ENCODE peak calls at places on chromosomes 11 and 22, in four cellular contexts. Z is HFF-Myc; B is CD4-positive, alpha-beta T cell; O is BJ. S is an unnamed sample.

GRCh38 chr11:7437706-7438105 is 47.6 kb upstream of the OLFML1 start:
- DNase-seq in B (no peak), Z (no peak), O (peak), S (no peak)

GRCh38 chr11:128492461-128492860 is 94.9 kb downstream of the ETS1 start:
- DNase-seq in Z (no peak), O (no peak), B (no peak), S (no peak)

GRCh38 chr22:37060801-37061610 is 9.5 kb downstream of the KCTD17 start:
- DNase-seq in B (no peak), Z (no peak), O (no peak), S (no peak)

GRCh38 chr11:73295259-73295995 is 12.6 kb upstream of the ARHGEF17 start:
- DNase-seq in B (peak), O (peak), Z (peak), S (peak)

GRCh38 chr11:116853461-116854073 is 16.1 kb upstream of the APOA1 start:
- DNase-seq in B (no peak), Z (peak), O (peak), S (peak)

GRCh38 chr22:20267441-20268288 is 453 bp downstream of the RTN4R start:
- DNase-seq in Z (no peak), O (no peak), B (no peak), S (no peak)

GRCh38 chr11:117143390-117143789 is 697 bp upstream of the PAFAH1B2 start:
- DNase-seq in Z (peak), B (no peak), O (no peak), S (no peak)

GRCh38 chr11:13784441-13784840 is 116.0 kb downstream of the FAR1 start:
- DNase-seq in Z (no peak), B (no peak), O (no peak), S (no peak)

GRCh38 chr11:2662430-2663299 is 37.1 kb downstream of the KCNQ1OT1 start:
- DNase-seq in B (no peak), Z (no peak), O (no peak), S (no peak)

GRCh38 chr11:111733009-111733408 is 33.2 kb downstream of the PPP2R1B start:
- DNase-seq in O (peak), Z (no peak), B (no peak), S (peak)

GRCh38 chr11:40286137-40286536 is 1173.3 kb downstream of the LRRC4C start:
- DNase-seq in O (no peak), B (no peak), Z (no peak), S (no peak)

GRCh38 chr22:26573026-26573662 is 16.8 kb downstream of the TPST2 start:
- DNase-seq in O (no peak), Z (no peak), B (no peak), S (no peak)

GRCh38 chr22:42655693-42656092 is 6.5 kb upstream of the CYB5R3 start:
- DNase-seq in B (no peak), Z (no peak), O (no peak), S (no peak)

GRCh38 chr22:37243402-37244113 is 511 bp downstream of the RAC2 start:
- DNase-seq in Z (no peak), O (no peak), B (peak), S (no peak)

GRCh38 chr11:94938399-94939055 is 34.8 kb downstream of the CWC15 start:
- DNase-seq in O (peak), Z (no peak), B (no peak), S (no peak)

GRCh38 chr11:62148271-62148980 is 24.6 kb downstream of the INCENP start:
- DNase-seq in Z (no peak), O (no peak), B (peak), S (no peak)

GRCh38 chr11:126347751-126348628 is 7.5 kb upstream of the ST3GAL4 start:
- DNase-seq in Z (no peak), B (no peak), O (no peak), S (no peak)

GRCh38 chr22:41758231-41758630 is 42.2 kb upstream of the CCDC134 start:
- DNase-seq in Z (no peak), O (no peak), B (no peak), S (no peak)

GRCh38 chr11:19961225-19961624 is 199.1 kb downstream of the DBX1 start:
- DNase-seq in Z (no peak), O (no peak), B (no peak), S (no peak)

GRCh38 chr11:12274056-12274455 is 103.3 kb upstream of the PARVA start:
- DNase-seq in O (no peak), Z (no peak), B (no peak), S (no peak)

GRCh38 chr11:18522388-18522787 is 4.4 kb downstream of the TSG101 start:
- DNase-seq in B (no peak), O (no peak), Z (no peak), S (no peak)
- TF ChIP-seq CTCF in B (no peak), O (no peak), Z (peak), S (peak)

DNA sequence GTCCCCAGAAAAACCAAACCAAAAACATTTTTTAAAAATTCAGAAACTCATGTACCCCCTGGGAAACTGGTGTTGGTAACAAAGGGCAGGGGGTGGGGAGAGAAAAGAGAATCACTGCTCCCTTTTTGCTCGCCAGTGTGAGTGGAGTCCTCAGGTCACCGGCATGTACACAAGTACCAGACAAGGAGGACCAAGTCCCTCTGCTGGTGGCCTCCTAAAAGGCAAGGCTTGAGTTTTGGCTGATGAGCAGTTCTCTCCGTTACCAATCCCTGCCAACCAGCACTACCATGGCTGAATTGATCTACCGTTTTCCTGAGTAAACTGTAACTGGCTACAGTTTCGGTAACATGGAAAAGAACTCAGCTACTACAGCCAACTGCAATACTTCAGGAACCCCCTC is 22.0 kb downstream of the APOL5 start:
- DNase-seq in O (no peak), B (no peak), Z (no peak), S (no peak)
- TF ChIP-seq CTCF in O (peak), B (peak), Z (peak), S (peak)

GRCh38 chr22:23862103-23862502 is 4.4 kb downstream of the SLC2A11 start:
- DNase-seq in O (no peak), Z (no peak), B (no peak), S (no peak)
- TF ChIP-seq CTCF in O (peak), Z (peak), B (peak), S (peak)

GRCh38 chr22:19036229-19036522 is 86.0 kb downstream of the DGCR2 start:
- DNase-seq in B (no peak), Z (no peak), O (no peak), S (no peak)

GRCh38 chr22:19037282-19038163 is 84.7 kb downstream of the DGCR2 start:
- DNase-seq in Z (no peak), O (no peak), B (peak), S (no peak)

GRCh38 chr22:19038164-19038546 is 84.1 kb downstream of the DGCR2 start:
- DNase-seq in O (no peak), Z (no peak), B (no peak), S (no peak)

GRCh38 chr22:19035474-19036228 is 86.6 kb downstream of the DGCR2 start:
- DNase-seq in Z (no peak), O (no peak), B (peak), S (no peak)

GRCh38 chr22:19036523-19037273 is 85.5 kb downstream of the DGCR2 start:
- DNase-seq in Z (no peak), O (no peak), B (peak), S (no peak)
- TF ChIP-seq CTCF in Z (no peak), O (no peak), B (no peak), S (peak)

S was measured in epithelial cell of proximal tubule.